ENCODE peak calls at places on chromosome 14, in six cellular contexts. Z, K, R, O, Y and W are unnamed samples. For H3K4me1, the result is how much of the 10 kb centered on the place peaks cover.

GRCh38 chr14:73467377-73467776 is 9.0 kb upstream of the NUMB start:
- DNase-seq in Y (peak), O (no peak), R (peak), Z (no peak), K (no peak), W (no peak)

GRCh38 chr14:45728448-45729225 is 475.6 kb upstream of the MIS18BP1 start:
- DNase-seq in Y (no peak), O (no peak), Z (no peak), R (no peak), K (no peak), W (no peak)

GRCh38 chr14:35390577-35391387 is 13.8 kb downstream of the NFKBIA start:
- DNase-seq in R (no peak), K (no peak), Y (no peak), Z (peak), O (peak), W (peak)

GRCh38 chr14:52352546-52352945 is 38.4 kb downstream of the PTGER2 start:
- DNase-seq in R (no peak), Y (peak), O (no peak), K (no peak), Z (no peak), W (no peak)

GRCh38 chr14:90450667-90451066 is 53.8 kb downstream of the CALM1 start:
- DNase-seq in R (no peak), K (no peak), O (no peak), Y (no peak), Z (no peak), W (no peak)

GRCh38 chr14:30267141-30267540 is 291.8 kb upstream of the G2E3 start:
- DNase-seq in K (no peak), Y (peak), Z (no peak), O (no peak), R (peak), W (no peak)

GRCh38 chr14:52876806-52877205 is 74.0 kb downstream of the FERMT2 start:
- DNase-seq in K (no peak), O (no peak), Z (no peak), Y (no peak), R (no peak), W (no peak)

GRCh38 chr14:75433631-75434556 is 6.1 kb downstream of the JDP2 start:
- DNase-seq in O (no peak), Y (no peak), Z (no peak), K (no peak), R (no peak), W (no peak)

GRCh38 chr14:96795443-96795842 is 1.7 kb upstream of the VRK1 start:
- DNase-seq in K (no peak), R (no peak), Y (no peak), O (no peak), Z (no peak), W (no peak)

GRCh38 chr14:54570651-54571415 is 3.9 kb downstream of the SAMD4A start:
- DNase-seq in O (no peak), K (no peak), Y (peak), Z (no peak), R (peak), W (no peak)

GRCh38 chr14:65038966-65039365 is 52.3 kb downstream of the FNTB start:
- DNase-seq in Z (no peak), R (no peak), O (no peak), Y (no peak), K (peak), W (no peak)

GRCh38 chr14:41668346-41668745 is 61.7 kb downstream of the LRFN5 start:
- DNase-seq in Y (no peak), Z (no peak), O (no peak), K (no peak), R (peak), W (no peak)

GRCh38 chr14:97350894-97351713 is 553.9 kb downstream of the VRK1 start:
- DNase-seq in Z (no peak), K (no peak), Y (no peak), O (no peak), R (no peak), W (no peak)

GRCh38 chr14:77059276-77059934 is 30.9 kb upstream of the IRF2BPL start:
- DNase-seq in Y (peak), K (peak), R (peak), Z (no peak), O (no peak), W (no peak)

GRCh38 chr14:80427101-80427500 is 215.8 kb upstream of the DIO2 start:
- DNase-seq in Z (no peak), Y (peak), K (no peak), R (no peak), O (no peak), W (no peak)

GRCh38 chr14:87934185-87934584 is 58.8 kb downstream of the GALC start:
- DNase-seq in O (no peak), K (peak), Z (peak), Y (peak), R (no peak), W (no peak)

GRCh38 chr14:76687611-76688372 is 73.5 kb upstream of the VASH1 start:
- DNase-seq in R (no peak), O (no peak), K (no peak), Y (no peak), Z (no peak), W (no peak)

GRCh38 chr14:62015945-62016344 is 253.7 kb downstream of the SNAPC1 start:
- DNase-seq in R (peak), Y (peak), O (no peak), Z (no peak), K (no peak), W (no peak)

GRCh38 chr14:103107455-103107854 is 12.9 kb downstream of the EXOC3L4 start:
- DNase-seq in O (no peak), Z (no peak), R (no peak), Y (no peak), K (no peak), W (no peak)
- H3K4me1 ChIP-seq in O (under half), Z (under half), R (under half), Y (under half), K (under half), W (under half)

GRCh38 chr14:34106310-34106709 is 155.4 kb upstream of the EGLN3 start:
- DNase-seq in Y (no peak), Z (no peak), K (no peak), R (no peak), O (no peak), W (no peak)
- H3K4me1 ChIP-seq in Y (under half), Z (under half), K (under half), R (under half), O (under half), W (under half)

GRCh38 chr14:99751539-99752485 is 41.4 kb upstream of the EML1 start:
- DNase-seq in Y (peak), K (no peak), O (no peak), R (peak), Z (no peak), W (peak)
- H3K4me1 ChIP-seq in Y (under half), K (under half), O (under half), R (under half), Z (under half), W (under half)

GRCh38 chr14:32601908-32602307 is 272.8 kb downstream of the AKAP6 start:
- DNase-seq in R (no peak), O (no peak), Z (no peak), Y (no peak), K (no peak), W (no peak)

GRCh38 chr14:32595496-32595895 is 266.4 kb downstream of the AKAP6 start:
- DNase-seq in K (no peak), O (no peak), Y (no peak), R (no peak), Z (no peak), W (no peak)

GRCh38 chr14:32596390-32596789 is 267.3 kb downstream of the AKAP6 start:
- DNase-seq in R (no peak), O (no peak), Z (no peak), K (no peak), Y (no peak), W (no peak)

GRCh38 chr14:32594766-32595165 is 265.7 kb downstream of the AKAP6 start:
- DNase-seq in Z (no peak), O (no peak), R (peak), K (no peak), Y (peak), W (no peak)

DNA sequence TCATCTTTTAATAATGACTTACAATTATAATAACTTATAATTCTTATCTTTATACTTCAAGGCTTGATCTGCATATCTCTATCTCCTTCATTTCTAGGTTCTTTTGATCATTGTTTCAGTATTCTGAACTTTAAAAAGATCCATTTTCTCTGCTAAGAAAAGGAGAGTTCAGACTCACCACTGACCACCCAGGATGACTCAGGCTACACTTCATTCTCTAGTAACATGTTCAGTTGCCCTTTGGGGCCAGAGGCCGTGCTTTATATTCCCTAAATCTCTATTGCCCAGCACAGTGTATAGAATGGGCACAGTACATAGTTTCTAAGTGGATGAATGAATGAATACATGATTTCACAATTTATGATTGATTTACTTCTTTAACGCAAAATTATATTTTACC is 268.7 kb downstream of the AKAP6 start:
- DNase-seq in O (no peak), Z (no peak), K (no peak), R (no peak), Y (no peak), W (no peak)
- H3K4me1 ChIP-seq in O (under half), Z (under half), K (under half), R (under half), Y (under half), W (under half)

GRCh38 chr14:95153866-95154265 is 3.5 kb downstream of the DICER1 start:
- DNase-seq in Z (no peak), O (no peak), K (no peak), R (no peak), Y (no peak), W (no peak)
- H3K4me1 ChIP-seq in Z (half or more), O (under half), K (under half), R (under half), Y (under half), W (under half)

DNA sequence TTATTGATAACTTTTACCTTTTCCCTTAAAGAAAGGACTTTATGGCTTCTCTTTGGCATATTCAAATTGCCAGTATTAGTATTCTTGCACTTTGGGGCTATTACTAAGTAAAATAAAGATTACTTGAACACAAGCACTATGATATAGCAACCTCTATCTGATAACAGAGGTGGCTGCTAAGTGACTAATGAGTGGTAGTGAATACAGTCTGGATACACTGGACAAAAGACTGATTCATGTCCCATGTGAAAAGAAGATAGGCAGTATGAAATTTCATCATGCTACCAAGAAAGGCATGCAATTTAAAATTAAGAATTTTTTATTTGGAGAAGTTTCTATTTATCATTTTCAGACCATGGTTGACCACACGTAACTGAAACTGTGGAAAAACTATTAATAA is 399.9 kb downstream of the FSCB start:
- DNase-seq in Y (no peak), O (no peak), Z (no peak), K (no peak), R (no peak), W (no peak)
- H3K4me1 ChIP-seq in Y (under half), O (under half), Z (under half), K (under half), R (under half), W (under half)

DNA sequence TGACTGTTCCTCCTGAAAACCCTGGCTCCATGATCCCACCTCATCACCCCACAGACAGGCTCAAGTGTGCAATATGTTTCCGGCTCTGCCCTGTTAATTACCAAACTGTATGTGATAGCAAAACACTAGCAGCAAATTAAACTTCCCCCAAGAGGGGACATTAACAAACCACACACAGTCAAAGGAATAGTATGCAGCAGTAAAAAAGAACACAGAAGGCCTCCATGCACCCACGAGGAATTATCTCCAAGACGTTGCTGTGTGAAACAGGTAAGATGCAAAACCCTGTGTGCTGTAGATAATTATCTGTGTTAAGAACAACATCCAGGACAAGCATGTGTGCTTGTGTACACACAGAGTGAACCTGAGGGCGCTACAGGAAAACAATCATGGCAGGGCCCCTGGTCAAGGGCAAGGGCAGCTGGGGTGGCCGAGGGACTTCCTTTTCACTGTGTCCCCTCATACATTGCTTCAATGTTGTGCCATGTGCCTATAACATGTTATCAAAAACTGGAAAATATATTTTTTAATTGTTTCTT is 35.8 kb downstream of the ITPK1 start:
- DNase-seq in O (no peak), R (no peak), Y (no peak), Z (no peak), K (no peak), W (no peak)
- H3K4me1 ChIP-seq in O (under half), R (under half), Y (under half), Z (under half), K (under half), W (under half)

GRCh38 chr14:103393687-103394626 is 8.7 kb downstream of the MARK3 start:
- DNase-seq in K (peak), R (peak), O (no peak), Z (peak), Y (peak), W (no peak)
- H3K4me1 ChIP-seq in K (under half), R (half or more), O (under half), Z (under half), Y (under half), W (under half)

GRCh38 chr14:102318781-102319276 is 717 bp upstream of the ZNF839 start:
- DNase-seq in Z (peak), Y (no peak), K (no peak), O (peak), R (no peak), W (peak)
- H3K4me1 ChIP-seq in Z (half or more), Y (under half), K (under half), O (under half), R (under half), W (under half)